ENCODE peak calls at places on chromosomes 4 and X, in eight cellular contexts. A is HCT116, O is body of pancreas, L is K562, M is right lobe of liver, N is upper lobe of left lung, K is GM12878, Y is A549. E is an unnamed sample.

GRCh38 chr4:107719211-107719926 is 665 bp downstream of the PAPSS1 start:
- ATAC-seq in Y (peak; percentile 41), A (peak; percentile 13), K (peak; percentile 12), N (no peak), O (no peak), L (peak; percentile 11), M (no peak), E (no peak)

GRCh38 chrX:47234583-47234982 is 1.8 kb downstream of the USP11 start:
- ATAC-seq in M (no peak), Y (no peak), A (no peak), K (no peak), N (no peak), O (no peak), L (no peak), E (no peak)

GRCh38 chr4:104938624-104939023 is 208.1 kb upstream of the TET2 start:
- ATAC-seq in N (no peak), K (peak; percentile 23), O (no peak), A (no peak), Y (no peak), M (no peak), L (no peak), E (no peak)

GRCh38 chr4:185892165-185892564 is 80.2 kb upstream of the SORBS2 start:
- ATAC-seq in A (no peak), Y (no peak), K (no peak), M (peak; percentile 80), N (no peak), L (no peak), O (peak; percentile 71), E (no peak)

GRCh38 chrX:42107495-42108139 is 184.3 kb upstream of the CASK start:
- ATAC-seq in Y (no peak), M (no peak), L (no peak), A (no peak), O (no peak), K (peak; percentile 89), N (no peak), E (no peak)

GRCh38 chr4:163810757-163811156 is 316.3 kb downstream of the TMA16 start:
- ATAC-seq in L (no peak), K (peak; percentile 91), A (no peak), N (no peak), Y (no peak), M (no peak), O (no peak), E (no peak)

GRCh38 chrX:340641-341423 is 22.2 kb upstream of the GTPBP6 start:
- ATAC-seq in O (peak; percentile 18), M (no peak), A (no peak), Y (no peak), N (no peak), K (no peak), L (no peak), E (no peak)

GRCh38 chrX:15158350-15158735 is 111.5 kb downstream of the ASB9 start:
- ATAC-seq in K (peak; percentile 28), A (no peak), O (no peak), N (no peak), Y (no peak), L (no peak), M (no peak), E (no peak)

GRCh38 chrX:118347131-118347530 is 1.2 kb downstream of the WDR44 start:
- ATAC-seq in N (no peak), O (no peak), Y (no peak), K (peak; percentile 18), L (peak; percentile 40), M (no peak), A (no peak), E (no peak)
- TF ChIP-seq POLR2A in N (no peak), O (no peak), Y (no peak), K (no peak), L (no peak), M (no peak), A (no peak), E (no peak)

GRCh38 chr4:169270156-169270809 is 473 bp downstream of the SH3RF1 start:
- ATAC-seq in A (peak; percentile 40), K (peak; percentile 60), M (peak; percentile 71), Y (peak; percentile 50), L (peak; percentile 79), N (peak; percentile 77), O (peak; percentile 78), E (peak; percentile 54)
- TF ChIP-seq POLR2A in A (no peak), K (no peak), M (no peak), Y (no peak), L (no peak), N (no peak), O (peak; percentile 54), E (no peak)

GRCh38 chrX:153927936-153928760 is 2.1 kb upstream of the ARHGAP4 start:
- ATAC-seq in K (peak; percentile 78), A (peak; percentile 85), N (peak; percentile 95), L (peak; percentile 90), Y (peak; percentile 95), O (peak; percentile 95), M (peak; percentile 92), E (peak; percentile 95)
- TF ChIP-seq POLR2A in K (peak; percentile 74), A (peak; percentile 61), N (no peak), L (peak; percentile 69), Y (peak; percentile 50), O (peak; percentile 80), M (peak; percentile 92), E (peak; percentile 88)

GRCh38 chrX:68498508-68499379 is at the start of gene YIPF6:
- ATAC-seq in A (peak; percentile 89), Y (peak; percentile 97), K (peak; percentile 95), M (peak; percentile 97), N (peak; percentile 93), O (peak; percentile 99), L (peak; percentile 97), E (peak; percentile 95)
- TF ChIP-seq POLR2A in A (peak; percentile 85), Y (peak; percentile 97), K (peak; percentile 97), M (peak; percentile 87), N (peak; percentile 66), O (peak; percentile 92), L (peak; percentile 97), E (peak; percentile 62)

GRCh38 chrX:57121162-57121741 is at the start of gene SPIN2B:
- ATAC-seq in M (peak; percentile 99), K (peak; percentile 99), L (peak; percentile 96), N (peak; percentile 95), O (peak; percentile 94), Y (peak; percentile 100), A (peak; percentile 100), E (peak; percentile 95)
- TF ChIP-seq POLR2A in M (peak; percentile 65), K (peak; percentile 86), L (peak; percentile 85), N (peak; percentile 44), O (peak; percentile 78), Y (peak; percentile 95), A (peak; percentile 48), E (peak; percentile 44)

DNA sequence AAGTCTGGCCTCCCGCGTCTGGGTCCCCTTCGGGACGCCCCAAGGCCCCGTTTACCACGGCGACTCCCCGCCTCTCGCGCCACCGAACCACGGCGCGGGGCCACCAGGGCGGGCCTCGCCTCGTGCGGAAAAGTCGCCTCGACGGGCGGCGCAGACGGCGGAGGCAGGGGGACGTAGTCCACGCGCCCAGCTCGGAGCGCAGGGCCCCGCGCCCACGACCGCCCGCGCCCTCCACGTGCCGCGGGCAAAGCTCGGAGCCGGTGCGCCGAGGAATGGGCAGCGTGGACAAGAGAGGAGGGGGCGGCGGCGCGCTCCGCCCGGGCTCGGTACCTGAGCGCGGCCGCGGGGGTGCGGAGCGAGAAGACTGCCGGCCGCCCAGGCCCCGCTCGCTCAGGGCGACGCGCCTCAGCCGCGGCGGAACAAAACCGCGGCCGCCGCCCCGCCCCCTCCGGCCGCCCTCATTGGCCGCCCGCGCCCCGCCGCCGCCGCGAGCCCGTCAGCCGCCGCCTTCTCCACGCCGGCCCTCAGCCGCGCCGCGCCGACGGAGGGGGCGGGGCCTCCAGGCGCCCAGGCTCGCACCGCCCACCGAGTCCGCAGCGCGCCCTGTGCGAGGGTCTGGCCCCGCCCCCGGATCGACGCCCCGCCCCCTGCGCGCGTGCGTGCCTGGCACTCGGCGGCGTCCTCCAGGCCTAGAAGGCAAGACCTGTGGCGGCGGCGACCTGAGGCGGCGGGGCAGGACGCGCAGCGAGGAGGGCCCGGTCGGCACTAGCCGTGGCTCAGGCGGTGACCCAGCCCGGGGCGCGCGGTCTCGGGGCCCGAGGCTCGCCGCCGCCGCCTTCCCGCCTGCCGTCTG is at the start of gene FAM53A:
- ATAC-seq in N (peak; percentile 95), A (peak; percentile 96), L (peak; percentile 93), K (peak; percentile 95), O (peak; percentile 96), M (peak; percentile 97), Y (peak; percentile 85), E (peak; percentile 96)
- TF ChIP-seq POLR2A in N (no peak), A (no peak), L (peak; percentile 56), K (peak; percentile 76), O (peak; percentile 19), M (peak; percentile 60), Y (peak; percentile 10), E (peak; percentile 57)

DNA sequence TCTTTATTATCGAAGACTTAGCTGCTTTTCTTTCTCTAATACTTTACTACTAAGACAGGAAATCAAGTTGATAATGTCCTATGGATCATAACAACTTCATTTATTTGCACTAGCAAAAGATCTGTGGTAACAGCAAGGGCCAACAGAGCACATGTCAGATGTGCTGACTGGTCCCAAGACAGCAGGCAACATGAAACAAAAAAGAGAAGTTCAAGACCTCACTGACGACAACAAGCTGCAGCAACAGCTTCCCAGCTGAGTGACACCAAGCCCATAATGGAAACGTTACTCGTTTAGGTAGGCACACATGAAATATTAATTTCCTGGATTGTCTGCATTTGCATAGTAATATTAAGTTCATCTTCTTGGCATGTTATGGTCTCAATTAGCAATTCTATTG is 126.9 kb downstream of the UNC5C start:
- ATAC-seq in A (no peak), M (peak; percentile 33), L (no peak), N (no peak), Y (no peak), O (no peak), K (peak; percentile 75), E (no peak)
- TF ChIP-seq POLR2A in A (no peak), M (no peak), L (no peak), N (no peak), Y (no peak), O (no peak), K (no peak), E (no peak)